ENCODE peak calls at places on chromosomes 6 and 20, in nine cellular contexts. L is endothelial cell; O is progenitor cell of endocrine pancreas; Y is fibroblast of pulmonary artery; Q is hepatocyte; G is foreskin fibroblast; I is activated CD8-positive, alpha-beta T cell treated with anti-CD3 and anti-CD28 coated beads for 36 hours; T is CD4-positive, alpha-beta T cell; U is type B pancreatic cell. V is an unnamed sample.

GRCh38 chr6:78781001-78781400 is 86.3 kb upstream of the IRAK1BP1 start:
- DNase-seq in L (no peak), O (no peak), Y (no peak), Q (no peak), G (no peak), I (no peak), T (no peak), U (no peak), V (no peak)

GRCh38 chr6:158654498-158654897 is 4.6 kb downstream of the SYTL3 start:
- DNase-seq in L (no peak), O (no peak), Y (peak; percentile 92), Q (peak; percentile 64), G (peak; percentile 88), I (no peak), T (no peak), U (peak; percentile 61), V (no peak)

GRCh38 chr6:16849280-16850210 is 88.3 kb upstream of the ATXN1 start:
- DNase-seq in L (no peak), O (no peak), Y (peak; percentile 29), Q (peak; percentile 29), G (peak; percentile 86), I (no peak), T (no peak), U (no peak), V (no peak)

GRCh38 chr6:153312633-153313032 is 181.6 kb upstream of the RGS17 start:
- DNase-seq in L (peak; percentile 45), O (no peak), Y (peak; percentile 67), Q (peak; percentile 52), G (peak; percentile 91), I (peak; percentile 53), T (no peak), U (no peak), V (peak; percentile 72)

GRCh38 chr6:121594053-121594452 is 158.6 kb downstream of the GJA1 start:
- DNase-seq in L (no peak), O (no peak), Y (no peak), Q (no peak), G (no peak), I (no peak), T (no peak), U (no peak), V (no peak)

GRCh38 chr20:63641146-63641791 is 12.0 kb downstream of the STMN3 start:
- DNase-seq in L (no peak), O (no peak), Y (no peak), Q (no peak), G (no peak), I (peak; percentile 70), T (peak; percentile 51), U (no peak), V (no peak)

GRCh38 chr6:151948007-151948745 is 140.7 kb downstream of the ESR1 start:
- DNase-seq in L (peak; percentile 3), O (no peak), Y (no peak), Q (no peak), G (no peak), I (peak; percentile 12), T (no peak), U (no peak), V (no peak)

GRCh38 chr6:28525496-28526039 is at the start of gene GPX5:
- DNase-seq in L (no peak), O (no peak), Y (no peak), Q (no peak), G (no peak), I (peak; percentile 43), T (no peak), U (no peak), V (no peak)

GRCh38 chr6:41780623-41781301 is at the start of gene PRICKLE4:
- DNase-seq in L (peak; percentile 62), O (no peak), Y (peak; percentile 47), Q (peak; percentile 52), G (peak; percentile 38), I (no peak), T (no peak), U (no peak), V (no peak)

DNA sequence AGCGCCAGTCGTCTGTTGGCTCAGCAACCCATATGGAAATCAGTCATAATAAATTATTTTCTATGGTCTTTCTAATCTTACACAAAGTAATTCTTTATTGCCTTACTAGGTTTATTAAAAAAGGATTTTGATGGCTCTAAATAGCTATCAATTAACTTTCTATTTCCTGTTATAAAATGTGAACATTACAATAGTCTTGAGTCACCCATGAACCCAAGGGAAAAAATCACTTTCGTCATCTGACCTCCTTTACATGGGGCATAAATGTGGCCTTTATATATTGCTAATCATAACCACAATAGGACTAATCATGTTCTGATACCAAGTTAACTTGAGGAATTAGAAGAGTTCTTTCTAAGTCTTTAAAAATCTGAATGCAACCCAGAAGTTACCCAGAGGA is 593.1 kb downstream of the TFAP2B start:
- DNase-seq in L (no peak), O (no peak), Y (no peak), Q (no peak), G (no peak), I (no peak), T (no peak), U (no peak), V (no peak)
- TF ChIP-seq CTCF in L (no peak), O (no peak), Y (no peak), Q (no peak), G (no peak), I (no peak), T (no peak), U (no peak), V (no peak)

GRCh38 chr6:39037707-39038106 is 10.9 kb upstream of the GLP1R start:
- DNase-seq in L (no peak), O (no peak), Y (no peak), Q (no peak), G (no peak), I (no peak), T (no peak), U (no peak), V (no peak)
- TF ChIP-seq CTCF in L (no peak), O (no peak), Y (no peak), Q (no peak), G (no peak), I (no peak), T (no peak), U (no peak), V (no peak)

GRCh38 chr20:8829232-8829631 is 239.7 kb upstream of the PLCB4 start:
- DNase-seq in L (no peak), O (no peak), Y (no peak), Q (no peak), G (peak; percentile 12), I (no peak), T (no peak), U (no peak), V (no peak)
- TF ChIP-seq CTCF in L (peak; percentile 59), O (peak; percentile 38), Y (peak; percentile 23), Q (no peak), G (no peak), I (no peak), T (no peak), U (peak; percentile 61), V (peak; percentile 38)

GRCh38 chr20:40160151-40160550 is 528.9 kb downstream of the MAFB start:
- DNase-seq in L (peak; percentile 62), O (peak; percentile 23), Y (peak; percentile 65), Q (peak; percentile 76), G (peak; percentile 31), I (peak; percentile 40), T (no peak), U (no peak), V (no peak)
- TF ChIP-seq CTCF in L (peak; percentile 74), O (peak; percentile 83), Y (peak; percentile 77), Q (peak; percentile 65), G (peak; percentile 88), I (peak; percentile 55), T (no peak), U (peak; percentile 81), V (peak; percentile 43)

GRCh38 chr6:11043961-11044711 is at the start of gene ELOVL2:
- DNase-seq in L (peak; percentile 72), O (peak; percentile 58), Y (peak; percentile 53), Q (peak; percentile 88), G (peak; percentile 68), I (peak; percentile 25), T (no peak), U (peak; percentile 81), V (no peak)
- TF ChIP-seq CTCF in L (peak; percentile 97), O (peak; percentile 85), Y (peak; percentile 34), Q (peak; percentile 76), G (peak; percentile 56), I (peak; percentile 62), T (no peak), U (peak; percentile 86), V (peak; percentile 61)

GRCh38 chr6:100472674-100473073 is 8.0 kb upstream of the SIM1 start:
- DNase-seq in L (no peak), O (no peak), Y (no peak), Q (no peak), G (peak; percentile 71), I (peak; percentile 75), T (no peak), U (no peak), V (no peak)
- TF ChIP-seq CTCF in L (no peak), O (no peak), Y (no peak), Q (no peak), G (no peak), I (no peak), T (no peak), U (peak; percentile 18), V (no peak)

GRCh38 chr6:73308712-73309533 is 45.2 kb downstream of the DPPA5 start:
- DNase-seq in L (peak; percentile 11), O (no peak), Y (peak; percentile 30), Q (peak; percentile 28), G (peak; percentile 44), I (no peak), T (no peak), U (no peak), V (no peak)

GRCh38 chr6:73309534-73309783 is 44.6 kb downstream of the DPPA5 start:
- DNase-seq in L (no peak), O (no peak), Y (no peak), Q (no peak), G (no peak), I (no peak), T (no peak), U (no peak), V (no peak)

GRCh38 chr6:73314577-73315492 is 39.2 kb downstream of the DPPA5 start:
- DNase-seq in L (no peak), O (no peak), Y (no peak), Q (no peak), G (peak; percentile 29), I (no peak), T (no peak), U (no peak), V (no peak)

DNA sequence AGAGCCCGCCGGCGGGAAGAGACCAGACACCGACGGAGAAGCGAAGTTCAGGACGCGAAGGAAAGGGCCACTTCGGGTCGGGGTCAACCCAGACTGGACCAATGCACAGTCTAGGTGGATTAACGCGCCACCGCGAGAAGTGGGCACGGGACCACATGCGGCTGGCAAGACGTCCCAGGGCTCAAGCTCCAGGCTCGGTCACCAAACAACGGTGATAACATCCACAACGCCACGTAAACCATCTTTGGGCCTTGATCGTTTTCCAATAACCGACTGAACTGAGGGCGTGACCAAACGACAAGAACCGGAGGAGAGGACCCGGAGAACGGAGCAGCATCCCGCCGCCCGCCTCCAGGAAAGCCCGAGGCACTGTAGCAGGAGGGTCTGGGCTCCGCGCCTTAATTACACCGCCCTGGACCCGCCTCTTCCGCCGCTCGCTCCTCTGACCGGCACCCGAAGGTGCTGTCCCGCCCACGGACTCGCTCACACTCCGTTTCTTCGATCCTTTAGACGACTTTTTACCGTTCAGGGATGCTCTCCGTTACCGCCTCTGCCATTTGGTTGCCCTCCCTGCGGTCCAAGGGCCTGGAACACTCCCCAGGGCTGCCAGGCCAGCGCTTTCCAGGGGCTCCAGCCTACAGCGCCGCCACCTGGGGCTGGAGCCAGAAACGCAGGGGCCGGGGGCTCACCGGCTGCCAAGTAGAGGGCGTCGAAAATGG is 44.1 kb downstream of the DPPA5 start:
- DNase-seq in L (peak; percentile 63), O (peak; percentile 23), Y (peak; percentile 59), Q (peak; percentile 77), G (peak; percentile 81), I (peak; percentile 78), T (peak; percentile 3), U (no peak), V (peak; percentile 25)
- TF ChIP-seq CTCF in L (no peak), O (peak; percentile 69), Y (peak; percentile 55), Q (peak; percentile 67), G (peak; percentile 79), I (peak; percentile 55), T (peak; percentile 43), U (peak; percentile 59), V (peak; percentile 77)